ENCODE peak calls at places on chromosomes 5 and 9, in six cellular contexts. P is GM10248, L is A549, F is endothelial cell, O is B cell, I is GM12865. B is an unnamed sample.

GRCh38 chr5:170760126-170760525 is 23.4 kb upstream of the GABRP start:
- DNase-seq in P (no peak), L (no peak), F (no peak), O (no peak), I (no peak), B (peak)

GRCh38 chr5:126961702-126962101 is 68.7 kb downstream of the MARCHF3 start:
- DNase-seq in P (no peak), L (no peak), F (no peak), O (no peak), I (peak), B (no peak)

GRCh38 chr9:6160579-6160978 is 55.0 kb upstream of the IL33 start:
- DNase-seq in P (no peak), L (no peak), F (no peak), O (no peak), I (no peak), B (no peak)

GRCh38 chr5:115956957-115957356 is 5.3 kb upstream of the LVRN start:
- DNase-seq in P (no peak), L (no peak), F (no peak), O (no peak), I (no peak), B (no peak)

GRCh38 chr5:89268460-89268859 is 385.5 kb upstream of the MEF2C start:
- DNase-seq in P (no peak), L (no peak), F (no peak), O (peak), I (peak), B (no peak)

GRCh38 chr9:128733256-128733655 is 9.3 kb upstream of the ZDHHC12 start:
- DNase-seq in P (no peak), L (peak), F (peak), O (no peak), I (peak), B (peak)

GRCh38 chr5:87674235-87674634 is 261.5 kb upstream of the CCNH start:
- DNase-seq in P (no peak), L (no peak), F (no peak), O (no peak), I (no peak), B (no peak)

GRCh38 chr5:177491429-177491945 is 5.9 kb downstream of the PDLIM7 start:
- DNase-seq in P (peak), L (peak), F (peak), O (peak), I (peak), B (peak)

GRCh38 chr9:134592018-134592818 is 49.4 kb upstream of the COL5A1 start:
- DNase-seq in P (no peak), L (peak), F (no peak), O (no peak), I (no peak), B (no peak)

GRCh38 chr5:108749130-108749861 is 1.6 kb downstream of the FER start:
- DNase-seq in P (peak), L (peak), F (no peak), O (no peak), I (peak), B (peak)

GRCh38 chr9:122355336-122355875 is 15.4 kb upstream of the PTGS1 start:
- DNase-seq in P (no peak), L (no peak), F (no peak), O (no peak), I (no peak), B (no peak)

DNA sequence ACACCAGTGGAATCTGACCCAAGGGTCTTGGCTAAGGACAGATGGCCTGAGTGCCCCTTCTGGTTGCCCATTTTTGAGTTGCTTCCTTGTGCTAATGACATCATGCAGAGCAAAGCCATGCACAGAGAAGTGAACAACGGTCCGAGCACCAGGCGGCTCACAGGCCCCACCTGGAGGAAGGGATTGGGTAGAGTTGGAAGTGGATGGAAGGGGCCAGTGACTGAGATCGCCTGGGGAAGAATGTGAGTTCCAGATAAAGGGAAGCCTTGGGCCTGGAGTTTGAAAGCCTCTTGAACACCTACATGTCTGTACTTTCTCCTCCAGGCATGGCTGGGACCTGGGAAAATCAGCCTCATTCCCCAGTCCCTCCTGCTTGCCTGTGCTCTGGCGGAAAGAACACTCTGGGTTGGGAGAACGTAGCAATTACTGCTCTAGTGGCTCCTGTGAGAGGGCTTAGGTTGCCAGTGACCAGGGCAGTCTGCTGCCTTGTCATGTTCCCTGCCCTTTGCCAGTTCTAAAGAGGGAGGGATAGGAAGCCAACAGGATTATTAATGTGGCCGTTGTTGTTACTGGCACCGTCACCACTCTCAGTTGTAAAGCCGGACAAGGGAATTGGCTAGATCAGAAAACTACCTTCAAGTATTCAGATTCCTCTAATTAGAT is 62.5 kb upstream of the PTPN3 start:
- DNase-seq in P (no peak), L (peak), F (peak), O (no peak), I (no peak), B (no peak)
- TF ChIP-seq CTCF in P (no peak), L (no peak), F (no peak), O (no peak), I (no peak), B (peak)

GRCh38 chr5:68333649-68334549 is 118.3 kb downstream of the PIK3R1 start:
- DNase-seq in P (no peak), L (peak), F (no peak), O (no peak), I (no peak), B (no peak)
- TF ChIP-seq CTCF in P (no peak), L (peak), F (no peak), O (no peak), I (no peak), B (no peak)

GRCh38 chr9:99015890-99016289 is 72.2 kb downstream of the COL15A1 start:
- DNase-seq in P (no peak), L (no peak), F (no peak), O (no peak), I (no peak), B (no peak)

GRCh38 chr9:99012957-99013512 is 69.3 kb downstream of the COL15A1 start:
- DNase-seq in P (no peak), L (no peak), F (no peak), O (no peak), I (peak), B (no peak)

GRCh38 chr9:99016681-99017387 is 73.1 kb downstream of the COL15A1 start:
- DNase-seq in P (no peak), L (no peak), F (no peak), O (no peak), I (no peak), B (no peak)

GRCh38 chr9:99013550-99013949 is 69.8 kb downstream of the COL15A1 start:
- DNase-seq in P (no peak), L (no peak), F (no peak), O (no peak), I (no peak), B (no peak)

DNA sequence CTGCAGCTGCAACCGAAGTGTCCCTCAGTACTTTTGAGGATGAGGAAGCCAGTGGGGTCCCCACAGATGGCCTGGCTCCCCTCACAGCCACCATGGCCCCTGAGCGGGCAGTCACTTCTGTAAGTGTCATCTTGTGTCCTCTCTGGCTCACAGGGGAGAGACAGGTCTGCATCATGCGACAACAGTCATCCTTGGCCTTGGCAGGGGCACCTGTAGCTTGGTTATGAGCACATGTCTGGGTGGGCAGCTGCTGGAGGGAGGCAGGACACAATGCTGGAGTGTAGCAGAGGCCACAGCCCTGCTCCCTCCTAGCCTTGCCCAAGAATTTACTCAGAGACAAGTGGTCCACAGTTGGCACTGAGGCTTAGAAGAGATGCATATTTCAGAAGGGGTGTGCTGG is 71.7 kb downstream of the COL15A1 start:
- DNase-seq in P (no peak), L (no peak), F (no peak), O (no peak), I (no peak), B (no peak)
- TF ChIP-seq CTCF in P (no peak), L (no peak), F (no peak), O (no peak), I (no peak), B (no peak)

DNA sequence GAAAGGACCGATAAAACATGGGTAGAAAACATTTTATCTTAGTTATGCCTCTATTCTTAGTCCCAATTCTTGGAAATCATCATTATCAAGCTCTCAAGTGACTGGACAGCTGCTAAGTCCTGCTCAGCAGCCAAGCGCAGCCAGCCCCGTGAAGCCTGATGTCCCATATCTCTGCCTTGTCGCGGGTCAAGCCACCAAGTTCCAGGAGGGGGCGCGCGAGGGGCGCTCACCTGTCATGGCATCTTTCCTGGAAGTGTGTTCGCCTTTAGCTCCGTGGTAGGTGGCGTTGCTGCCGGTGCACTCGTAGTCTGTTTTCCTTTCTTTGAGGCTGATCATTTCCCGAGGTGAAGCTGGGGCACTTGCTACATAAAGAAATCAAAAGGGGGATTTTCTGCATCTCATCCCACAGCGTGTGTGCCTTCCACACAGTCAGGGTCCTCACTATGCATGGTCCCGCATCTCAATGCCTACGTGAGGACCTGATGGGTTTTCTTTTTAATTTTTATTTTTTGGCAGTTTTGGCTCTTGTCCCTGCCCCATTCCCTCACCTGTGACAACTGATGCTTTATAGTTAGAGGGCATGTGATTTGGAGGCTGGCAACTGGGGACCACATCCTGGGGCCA is 227.0 kb upstream of the DAP start:
- DNase-seq in P (peak), L (peak), F (peak), O (no peak), I (peak), B (peak)
- TF ChIP-seq CTCF in P (peak), L (peak), F (peak), O (peak), I (peak), B (peak)

B was measured in nephron progenitor cell.